ENCODE peak calls at places on chromosome 18, in six cellular contexts. X is upper lobe of left lung, R is HCT116, I is GM12878, V is HepG2, U is K562. K is an unnamed sample.

GRCh38 chr18:63433349-63433866 is 11.1 kb upstream of the VPS4B start:
- ATAC-seq in U (no peak), V (no peak), X (peak; percentile 78), R (no peak), I (no peak), K (peak; percentile 90)

GRCh38 chr18:56028514-56028913 is 440.5 kb upstream of the TCF4 start:
- ATAC-seq in V (no peak), U (no peak), X (no peak), I (no peak), R (no peak), K (no peak)

GRCh38 chr18:688322-688721 is 24.1 kb downstream of the ENOSF1 start:
- ATAC-seq in R (no peak), I (no peak), X (no peak), U (no peak), V (no peak), K (no peak)

GRCh38 chr18:50830544-50830943 is 10.7 kb upstream of the MRO start:
- ATAC-seq in I (peak; percentile 89), V (no peak), X (peak; percentile 77), U (no peak), R (no peak), K (no peak)

GRCh38 chr18:27540126-27540525 is 355.0 kb upstream of the CHST9 start:
- ATAC-seq in R (no peak), I (no peak), U (no peak), X (no peak), V (no peak), K (no peak)

GRCh38 chr18:69935319-69936190 is 12.1 kb downstream of the CD226 start:
- ATAC-seq in X (peak; percentile 36), V (peak; percentile 88), I (peak; percentile 92), R (no peak), U (no peak), K (no peak)

GRCh38 chr18:65788373-65788772 is 37.6 kb downstream of the CDH7 start:
- ATAC-seq in V (peak; percentile 95), U (no peak), X (no peak), R (no peak), I (peak; percentile 43), K (no peak)

GRCh38 chr18:69647695-69648094 is 247.0 kb downstream of the DOK6 start:
- ATAC-seq in X (no peak), U (no peak), I (no peak), R (no peak), V (no peak), K (no peak)

GRCh38 chr18:6561893-6562292 is 147.2 kb upstream of the L3MBTL4 start:
- ATAC-seq in R (no peak), X (peak; percentile 20), U (peak; percentile 19), I (no peak), V (no peak), K (no peak)

GRCh38 chr18:45517181-45517741 is 98.0 kb upstream of the SLC14A2 start:
- ATAC-seq in U (no peak), X (peak; percentile 85), R (no peak), I (no peak), V (no peak), K (peak; percentile 77)

GRCh38 chr18:3593381-3593903 is 143.5 kb downstream of the TGIF1 start:
- ATAC-seq in X (peak; percentile 53), U (peak; percentile 5), R (peak; percentile 60), I (no peak), V (peak; percentile 39), K (peak; percentile 3)

GRCh38 chr18:50008306-50008705 is 186.6 kb downstream of the MYO5B start:
- ATAC-seq in U (no peak), I (no peak), R (no peak), V (no peak), X (no peak), K (no peak)

GRCh38 chr18:59091204-59091603 is 48.5 kb upstream of the SEC11C start:
- ATAC-seq in X (no peak), V (no peak), I (no peak), R (no peak), U (no peak), K (no peak)

GRCh38 chr18:396571-396970 is 103.9 kb downstream of the COLEC12 start:
- ATAC-seq in U (no peak), I (no peak), X (no peak), R (no peak), V (no peak), K (no peak)

GRCh38 chr18:80140455-80140985 is 31.5 kb downstream of the ADNP2 start:
- ATAC-seq in I (no peak), V (no peak), X (no peak), U (no peak), R (no peak), K (no peak)

GRCh38 chr18:36468161-36468560 is 170.6 kb downstream of the FHOD3 start:
- ATAC-seq in X (no peak), V (no peak), I (no peak), U (no peak), R (no peak), K (no peak)

GRCh38 chr18:34224423-34225217 is at the start of gene NOL4:
- ATAC-seq in R (no peak), X (peak; percentile 44), V (peak; percentile 87), U (no peak), I (peak; percentile 45), K (no peak)

GRCh38 chr18:32771169-32771751 is 1.6 kb downstream of the KLHL14 start:
- ATAC-seq in I (no peak), R (no peak), V (peak; percentile 27), U (peak; percentile 41), X (peak; percentile 40), K (peak; percentile 6)

GRCh38 chr18:50855976-50856772 is 22.7 kb upstream of the ME2 start:
- ATAC-seq in U (no peak), V (no peak), R (no peak), X (no peak), I (no peak), K (no peak)

GRCh38 chr18:24928479-24928878 is 423.5 kb downstream of the ZNF521 start:
- ATAC-seq in U (no peak), X (no peak), I (no peak), V (no peak), R (no peak), K (no peak)

GRCh38 chr18:68984342-68984741 is 186.5 kb downstream of the CCDC102B start:
- ATAC-seq in V (no peak), I (no peak), U (no peak), R (no peak), X (no peak), K (no peak)

GRCh38 chr18:4438938-4439337 is 16.2 kb downstream of the DLGAP1 start:
- ATAC-seq in V (no peak), R (no peak), I (peak; percentile 5), X (no peak), U (no peak), K (no peak)

GRCh38 chr18:77668219-77668618 is 418.6 kb downstream of the GALR1 start:
- ATAC-seq in X (no peak), R (no peak), V (no peak), U (no peak), I (no peak), K (no peak)

GRCh38 chr18:24913507-24914147 is 438.3 kb downstream of the ZNF521 start:
- ATAC-seq in U (no peak), X (peak; percentile 86), I (no peak), R (no peak), V (no peak), K (peak; percentile 61)

GRCh38 chr18:3457261-3457724 is 7.3 kb downstream of the TGIF1 start:
- ATAC-seq in X (no peak), R (no peak), U (no peak), I (no peak), V (no peak), K (no peak)

GRCh38 chr18:44802508-44802907 is 121.8 kb downstream of the SETBP1 start:
- ATAC-seq in X (peak; percentile 43), U (no peak), R (no peak), I (no peak), V (no peak), K (peak; percentile 27)

GRCh38 chr18:43847164-43848091 is 570.1 kb upstream of the SYT4 start:
- ATAC-seq in V (no peak), I (no peak), U (no peak), R (no peak), X (peak; percentile 40), K (peak; percentile 61)

GRCh38 chr18:6139007-6139406 is 243.7 kb upstream of the TMEM200C start:
- ATAC-seq in R (no peak), U (no peak), V (no peak), I (no peak), X (no peak), K (no peak)

DNA sequence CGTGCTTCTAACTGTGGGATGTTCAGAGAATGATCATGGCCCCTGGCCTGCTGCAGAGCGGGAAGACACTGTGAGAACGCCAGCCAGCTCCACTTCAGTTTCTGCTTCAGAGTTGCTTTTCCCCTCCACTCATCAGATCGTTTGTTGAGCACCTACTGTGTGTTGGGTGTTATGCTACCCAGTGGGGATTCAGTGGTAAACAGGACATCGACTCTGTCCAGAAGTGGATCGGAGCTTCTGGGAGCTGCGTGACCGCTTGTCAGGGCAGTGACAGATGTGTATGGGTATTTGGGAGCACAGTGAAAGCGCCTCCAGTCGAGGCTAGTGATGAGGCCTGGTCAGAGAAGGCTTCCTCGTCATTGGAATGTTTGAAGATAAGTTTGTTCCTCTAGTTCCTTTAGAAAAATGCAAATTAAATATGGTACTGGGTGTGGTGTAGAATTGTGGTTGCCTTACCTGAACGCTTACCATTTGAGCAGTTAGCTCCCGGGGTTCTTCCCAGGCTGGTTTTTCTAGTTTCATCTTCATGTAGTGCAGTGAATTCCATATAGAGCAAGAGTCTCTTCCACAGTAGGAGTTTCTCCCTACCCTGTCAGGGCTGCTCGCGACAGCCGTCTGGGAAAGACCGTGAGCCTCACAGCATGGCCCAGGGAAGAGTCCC is 2.8 kb downstream of the RAB12 start:
- ATAC-seq in U (no peak), R (no peak), X (no peak), V (no peak), I (no peak), K (no peak)
- TF ChIP-seq POLR2AphosphoS5 in U (peak; percentile 13), R (no peak), X (no peak), V (no peak), I (peak; percentile 78), K (no peak)

GRCh38 chr18:12947355-12948054 is at the start of gene SEH1L:
- ATAC-seq in V (peak; percentile 91), R (peak; percentile 89), X (peak; percentile 98), U (peak; percentile 91), I (peak; percentile 92), K (peak; percentile 95)
- TF ChIP-seq POLR2A in V (no peak), R (peak; percentile 78), X (no peak), U (peak; percentile 88), I (peak; percentile 7), K (peak; percentile 18)

GRCh38 chr18:76530846-76531245 is 35.8 kb upstream of the ZNF516 start:
- ATAC-seq in U (no peak), R (no peak), X (no peak), V (no peak), I (no peak), K (no peak)

GRCh38 chr18:76530391-76530790 is 35.3 kb upstream of the ZNF516 start:
- ATAC-seq in I (no peak), X (no peak), U (no peak), R (no peak), V (no peak), K (no peak)

GRCh38 chr18:76524900-76525698 is 30.1 kb upstream of the ZNF516 start:
- ATAC-seq in V (peak; percentile 53), I (no peak), U (no peak), X (peak; percentile 71), R (peak; percentile 80), K (peak; percentile 44)

GRCh38 chr18:76529433-76529811 is 34.4 kb upstream of the ZNF516 start:
- ATAC-seq in V (peak; percentile 53), X (no peak), U (no peak), I (no peak), R (no peak), K (no peak)

GRCh38 chr18:76528477-76529432 is 33.7 kb upstream of the ZNF516 start:
- ATAC-seq in V (peak; percentile 85), I (peak; percentile 20), X (peak; percentile 61), R (no peak), U (no peak), K (peak; percentile 56)
- H3K4me3 ChIP-seq in V (peak overlapping the region; percentile 49), I (peak overlapping the region; percentile 57), X (no peak overlapping the region), R (no peak overlapping the region), U (no peak overlapping the region), K (peak overlapping the region; percentile 2)

GRCh38 chr18:48186084-48186798 is 222.9 kb downstream of the ZBTB7C start:
- ATAC-seq in U (no peak), R (no peak), X (no peak), I (no peak), V (no peak), K (peak; percentile 66)
- TF ChIP-seq POLR2AphosphoS5 in U (no peak), R (no peak), X (no peak), I (no peak), V (no peak), K (peak; percentile 48)

K was measured in gastroesophageal sphincter.